ENCODE peak calls at places on chromosomes 13 and 19, in four cellular contexts. W is DND-41, M is psoas muscle, C is Caco-2. G is an unnamed sample.
A peak's percentile ranks its signal among the peaks of the same experiment; 100 is the strongest.

GRCh38 chr19:9308091-9308490 is 1.5 kb downstream of the ZNF699 start:
- DNase-seq in W (no peak), M (no peak), C (no peak), G (no peak)

GRCh38 chr13:44974056-44974798 is 15.0 kb downstream of the NUFIP1 start:
- DNase-seq in W (no peak), M (no peak), C (no peak), G (no peak)

GRCh38 chr19:29492761-29493160 is 33.0 kb upstream of the VSTM2B start:
- DNase-seq in W (no peak), M (no peak), C (no peak), G (no peak)

GRCh38 chr19:8363803-8364771 is at the start of gene ANGPTL4:
- DNase-seq in W (no peak), M (peak; percentile 89), C (peak; percentile 60), G (peak; percentile 79)

GRCh38 chr13:44576396-44577235 is 486 bp upstream of the TSC22D1 start:
- DNase-seq in W (peak; percentile 42), M (peak; percentile 35), C (no peak), G (no peak)

GRCh38 chr13:33090755-33091454 is 74.7 kb downstream of the KL start:
- DNase-seq in W (no peak), M (no peak), C (peak; percentile 69), G (no peak)

GRCh38 chr13:93788456-93788855 is 561.8 kb downstream of the GPC6 start:
- DNase-seq in W (no peak), M (no peak), C (no peak), G (no peak)

GRCh38 chr19:38538793-38539528 is 78.8 kb downstream of the MAP4K1 start:
- DNase-seq in W (no peak), M (no peak), C (no peak), G (peak; percentile 61)

GRCh38 chr19:46786236-46787039 is 2.0 kb downstream of the SLC1A5 start:
- DNase-seq in W (peak; percentile 83), M (peak; percentile 69), C (peak; percentile 67), G (peak; percentile 61)

GRCh38 chr13:36158606-36159005 is 27.4 kb upstream of the DCLK1 start:
- DNase-seq in W (no peak), M (no peak), C (no peak), G (no peak)

GRCh38 chr13:40064723-40065122 is 409.3 kb downstream of the COG6 start:
- DNase-seq in W (no peak), M (no peak), C (no peak), G (no peak)

GRCh38 chr19:4369109-4369887 is 25.9 kb downstream of the MPND start:
- DNase-seq in W (peak; percentile 44), M (peak; percentile 52), C (no peak), G (peak; percentile 77)

GRCh38 chr19:4367336-4367723 is 24.0 kb downstream of the MPND start:
- DNase-seq in W (no peak), M (no peak), C (no peak), G (no peak)

GRCh38 chr19:4367781-4368127 is 24.4 kb downstream of the MPND start:
- DNase-seq in W (no peak), M (no peak), C (no peak), G (no peak)

GRCh38 chr19:4366666-4367335 is 23.4 kb downstream of the MPND start:
- DNase-seq in W (no peak), M (no peak), C (no peak), G (no peak)

GRCh38 chr19:4368128-4368820 is 24.9 kb downstream of the MPND start:
- DNase-seq in W (no peak), M (no peak), C (no peak), G (no peak)
- H3K4me1 ChIP-seq in W (no peaks in the 10 kb centered on the region), M (peaks cover 59% of the 10 kb centered on the region), C (no peaks in the 10 kb centered on the region), G (peaks cover 32% of the 10 kb centered on the region)

GRCh38 chr19:2083174-2083854 is 12.8 kb downstream of the MOB3A start:
- DNase-seq in W (peak; percentile 92), M (no peak), C (no peak), G (peak; percentile 72)

GRCh38 chr19:2089727-2090053 is 6.4 kb downstream of the MOB3A start:
- DNase-seq in W (no peak), M (no peak), C (no peak), G (no peak)

GRCh38 chr19:2084993-2085720 is 11.0 kb downstream of the MOB3A start:
- DNase-seq in W (peak; percentile 98), M (peak; percentile 65), C (no peak), G (peak; percentile 97)

GRCh38 chr19:2089001-2089711 is 7.0 kb downstream of the MOB3A start:
- DNase-seq in W (no peak), M (no peak), C (no peak), G (no peak)

GRCh38 chr19:2087621-2088100 is 8.5 kb downstream of the MOB3A start:
- DNase-seq in W (peak; percentile 56), M (no peak), C (no peak), G (no peak)
- H3K4me1 ChIP-seq in W (peaks cover 99% of the 10 kb centered on the region), M (peaks cover 30% of the 10 kb centered on the region), C (peaks cover 4% of the 10 kb centered on the region), G (peaks cover 58% of the 10 kb centered on the region)

DNA sequence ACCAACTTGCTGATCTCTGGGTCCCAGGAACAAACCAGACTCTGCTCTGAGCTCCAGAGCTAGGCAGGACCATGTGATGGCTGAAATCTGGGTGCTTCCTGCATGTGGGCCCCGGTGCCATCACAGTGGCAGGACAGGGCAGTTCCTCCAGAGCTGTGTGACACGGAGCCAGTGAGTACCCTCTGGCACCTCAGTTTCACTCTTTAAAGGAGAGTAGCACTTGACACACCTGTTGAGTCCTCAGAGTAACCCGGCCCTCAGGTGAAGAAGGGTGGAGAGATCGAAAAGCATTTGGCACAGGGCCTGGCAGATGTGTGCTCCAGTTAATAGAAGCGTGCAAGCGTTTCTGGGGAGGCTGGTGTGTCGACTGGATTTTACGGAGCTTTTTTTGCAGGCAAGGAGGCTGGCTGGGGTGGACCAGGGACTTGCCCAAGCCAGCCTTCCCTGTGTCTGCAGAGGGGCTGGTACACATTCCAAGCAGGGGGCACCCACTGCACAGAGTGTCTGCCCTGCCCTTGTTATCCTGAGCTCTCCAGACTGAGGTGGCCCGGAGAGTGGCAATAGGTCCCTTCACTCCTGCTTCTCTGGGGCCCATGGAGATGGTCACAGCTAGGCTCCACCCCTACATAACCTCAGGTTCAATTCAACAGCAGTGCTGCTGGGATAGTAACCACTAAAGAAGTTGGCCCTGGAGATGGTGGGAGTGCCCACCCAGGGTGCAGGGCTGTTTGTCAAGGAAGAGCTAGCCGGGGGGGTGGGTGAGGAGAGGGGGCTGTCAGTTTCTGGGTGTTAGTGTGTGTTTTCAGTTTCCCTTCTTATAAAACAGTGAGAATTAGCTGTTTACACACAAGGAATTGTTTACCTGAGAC is 8.3 kb downstream of the RPS19 start:
- DNase-seq in W (peak; percentile 28), M (no peak), C (no peak), G (no peak)
- H3K4me1 ChIP-seq in W (peaks cover 97% of the 10 kb centered on the region), M (peaks cover 3% of the 10 kb centered on the region), C (peaks cover 20% of the 10 kb centered on the region), G (peaks cover 66% of the 10 kb centered on the region)

GRCh38 chr19:2041686-2042484 is 9.2 kb downstream of the MKNK2 start:
- DNase-seq in W (peak; percentile 98), M (peak; percentile 98), C (peak; percentile 84), G (peak; percentile 99)
- H3K4me1 ChIP-seq in W (peaks cover 26% of the 10 kb centered on the region), M (peaks cover 74% of the 10 kb centered on the region), C (peaks cover 4% of the 10 kb centered on the region), G (peaks cover 48% of the 10 kb centered on the region)

GRCh38 chr19:11159598-11160001 is 4.0 kb upstream of the SPC24 start:
- DNase-seq in W (no peak), M (peak; percentile 71), C (no peak), G (no peak)

GRCh38 chr19:11164278-11164677 is 8.7 kb upstream of the SPC24 start:
- DNase-seq in W (no peak), M (no peak), C (no peak), G (no peak)

GRCh38 chr19:11164879-11165406 is 9.4 kb upstream of the SPC24 start:
- DNase-seq in W (no peak), M (peak; percentile 85), C (no peak), G (no peak)

GRCh38 chr19:11155373-11156120 is at the start of gene SPC24:
- DNase-seq in W (peak; percentile 99), M (peak; percentile 93), C (peak; percentile 96), G (peak; percentile 88)

DNA sequence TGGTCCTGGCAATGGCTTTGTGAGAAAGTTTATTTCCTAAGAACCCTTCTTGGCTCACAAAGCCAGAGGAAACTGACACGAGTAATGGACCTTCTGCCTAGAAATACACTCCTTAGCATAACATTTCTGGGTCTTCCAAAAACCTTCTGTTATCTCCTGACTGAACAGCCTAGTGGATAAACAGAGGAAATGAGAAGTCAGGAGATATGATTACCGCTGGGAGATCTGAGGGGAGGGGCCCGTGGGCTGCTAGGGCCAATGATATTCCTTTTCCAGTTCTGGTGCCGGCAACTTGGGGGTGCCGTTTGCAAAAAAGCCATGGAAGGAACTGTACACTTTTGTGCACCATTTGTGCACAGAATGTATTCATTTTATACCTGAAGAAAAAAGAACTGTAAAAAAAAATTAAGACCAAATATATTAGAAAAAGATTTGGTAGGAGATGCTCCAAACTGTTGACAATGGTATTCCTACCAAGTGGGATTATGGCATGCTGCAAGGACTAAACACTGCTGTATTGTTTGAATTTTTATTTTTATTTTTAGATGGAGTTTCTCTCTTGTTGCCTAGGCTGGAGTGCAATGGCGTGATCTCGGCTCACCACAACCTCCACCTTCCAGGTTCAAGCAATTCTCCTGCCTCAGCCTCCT is 4.7 kb upstream of the SPC24 start:
- DNase-seq in W (no peak), M (no peak), C (no peak), G (no peak)
- H3K4me1 ChIP-seq in W (peaks cover 9% of the 10 kb centered on the region), M (peaks cover 28% of the 10 kb centered on the region), C (peaks cover 6% of the 10 kb centered on the region), G (peaks cover 2% of the 10 kb centered on the region)

GRCh38 chr19:13013649-13014048 is 18.4 kb downstream of the NFIX start:
- DNase-seq in W (no peak), M (no peak), C (no peak), G (no peak)
- H3K4me1 ChIP-seq in W (no peaks in the 10 kb centered on the region), M (peaks cover 75% of the 10 kb centered on the region), C (peaks cover 8% of the 10 kb centered on the region), G (peaks cover 9% of the 10 kb centered on the region)

GRCh38 chr13:99909097-99909835 is 62.3 kb downstream of the ZIC5 start:
- DNase-seq in W (no peak), M (no peak), C (no peak), G (no peak)
- H3K4me1 ChIP-seq in W (no peaks in the 10 kb centered on the region), M (no peaks in the 10 kb centered on the region), C (peaks cover 7% of the 10 kb centered on the region), G (no peaks in the 10 kb centered on the region)

DNA sequence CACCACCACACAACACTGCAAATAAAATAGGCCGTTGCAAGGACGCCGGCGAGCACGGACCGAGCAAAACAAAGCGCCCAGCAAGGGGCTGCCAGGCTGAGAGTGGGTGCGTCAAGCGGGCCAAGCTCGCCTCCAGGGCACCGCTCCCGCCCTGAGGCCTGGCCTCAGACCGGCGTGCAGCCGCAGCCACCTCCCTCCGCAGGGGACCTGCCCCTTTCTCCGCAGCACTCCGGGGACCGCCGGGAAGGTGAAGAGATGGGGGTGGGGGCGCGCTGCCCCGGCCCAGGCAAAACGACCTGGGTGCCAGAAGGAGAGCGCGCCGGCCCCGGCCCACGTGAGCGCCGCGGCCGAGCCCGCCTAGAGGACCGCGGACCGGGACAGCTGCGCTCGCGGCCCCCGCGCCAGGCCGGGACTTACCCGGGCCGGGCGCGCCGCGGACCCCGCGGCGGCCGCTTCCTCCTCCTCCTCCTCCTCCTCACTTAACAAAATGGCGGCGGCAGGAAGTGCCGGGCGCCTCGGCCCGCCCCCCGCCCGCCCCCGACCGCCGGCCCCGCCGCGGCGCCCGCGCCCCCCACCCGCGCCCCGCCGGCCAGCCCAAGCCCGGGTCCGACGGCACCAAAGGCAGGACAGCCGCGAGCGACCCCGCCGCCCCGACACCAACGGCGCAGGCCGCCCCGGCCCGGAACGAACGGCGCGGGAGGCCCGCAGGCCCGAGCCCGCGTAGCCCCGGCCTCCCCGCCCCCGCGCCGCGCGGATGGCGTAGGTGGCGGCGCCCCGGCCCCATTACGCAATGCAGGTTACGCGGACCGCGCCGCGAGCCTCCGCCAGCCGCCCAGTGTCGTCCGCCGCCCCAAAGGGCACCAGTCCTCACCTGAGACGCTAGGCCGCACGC is 674 bp downstream of the BRD4 start:
- DNase-seq in W (peak; percentile 69), M (peak; percentile 73), C (peak; percentile 80), G (peak; percentile 63)
- H3K4me1 ChIP-seq in W (peaks cover 52% of the 10 kb centered on the region), M (peaks cover 72% of the 10 kb centered on the region), C (peaks cover 32% of the 10 kb centered on the region), G (peaks cover 37% of the 10 kb centered on the region)

G was measured in naive thymus-derived CD4-positive, alpha-beta T cell.